ENCODE peak calls at places on chromosomes 7 and 10, in four cellular contexts. One of them, this sample, is unnamed.

GRCh38 chr7:158157460-158157859 is 430.2 kb downstream of the PTPRN2 start:
- DNase-seq in tibial nerve: no peak
- DNase-seq in upper lobe of left lung: peak
- DNase-seq in sigmoid colon: no peak
- DNase-seq in this sample: no peak

GRCh38 chr7:55365103-55365679 is at the start of gene LANCL2:
- DNase-seq in tibial nerve: peak
- DNase-seq in upper lobe of left lung: no peak
- DNase-seq in sigmoid colon: no peak
- DNase-seq in this sample: peak

GRCh38 chr10:92832998-92833642 is 15.2 kb upstream of the EXOC6 start:
- DNase-seq in tibial nerve: no peak
- DNase-seq in upper lobe of left lung: no peak
- DNase-seq in sigmoid colon: no peak
- DNase-seq in this sample: no peak

GRCh38 chr10:114879093-114879492 is 57.5 kb downstream of the FHIP2A start:
- DNase-seq in tibial nerve: no peak
- DNase-seq in upper lobe of left lung: no peak
- DNase-seq in sigmoid colon: no peak
- DNase-seq in this sample: no peak

GRCh38 chr7:2405201-2405600 is 1.8 kb downstream of the CHST12 start:
- DNase-seq in tibial nerve: no peak
- DNase-seq in upper lobe of left lung: no peak
- DNase-seq in sigmoid colon: no peak
- DNase-seq in this sample: no peak

GRCh38 chr10:95552680-95553342 is 8.4 kb downstream of the SORBS1 start:
- DNase-seq in tibial nerve: no peak
- DNase-seq in upper lobe of left lung: no peak
- DNase-seq in sigmoid colon: no peak
- DNase-seq in this sample: no peak

GRCh38 chr10:20877986-20878979 is 18.8 kb downstream of the NEBL start:
- DNase-seq in tibial nerve: no peak
- DNase-seq in upper lobe of left lung: no peak
- DNase-seq in sigmoid colon: no peak
- DNase-seq in this sample: no peak

GRCh38 chr7:36079446-36080025 is 73.5 kb upstream of the EEPD1 start:
- DNase-seq in tibial nerve: no peak
- DNase-seq in upper lobe of left lung: no peak
- DNase-seq in sigmoid colon: no peak
- DNase-seq in this sample: no peak

GRCh38 chr10:77970869-77971803 is 44.6 kb upstream of the DLG5 start:
- DNase-seq in tibial nerve: peak
- DNase-seq in upper lobe of left lung: no peak
- DNase-seq in sigmoid colon: peak
- DNase-seq in this sample: peak

DNA sequence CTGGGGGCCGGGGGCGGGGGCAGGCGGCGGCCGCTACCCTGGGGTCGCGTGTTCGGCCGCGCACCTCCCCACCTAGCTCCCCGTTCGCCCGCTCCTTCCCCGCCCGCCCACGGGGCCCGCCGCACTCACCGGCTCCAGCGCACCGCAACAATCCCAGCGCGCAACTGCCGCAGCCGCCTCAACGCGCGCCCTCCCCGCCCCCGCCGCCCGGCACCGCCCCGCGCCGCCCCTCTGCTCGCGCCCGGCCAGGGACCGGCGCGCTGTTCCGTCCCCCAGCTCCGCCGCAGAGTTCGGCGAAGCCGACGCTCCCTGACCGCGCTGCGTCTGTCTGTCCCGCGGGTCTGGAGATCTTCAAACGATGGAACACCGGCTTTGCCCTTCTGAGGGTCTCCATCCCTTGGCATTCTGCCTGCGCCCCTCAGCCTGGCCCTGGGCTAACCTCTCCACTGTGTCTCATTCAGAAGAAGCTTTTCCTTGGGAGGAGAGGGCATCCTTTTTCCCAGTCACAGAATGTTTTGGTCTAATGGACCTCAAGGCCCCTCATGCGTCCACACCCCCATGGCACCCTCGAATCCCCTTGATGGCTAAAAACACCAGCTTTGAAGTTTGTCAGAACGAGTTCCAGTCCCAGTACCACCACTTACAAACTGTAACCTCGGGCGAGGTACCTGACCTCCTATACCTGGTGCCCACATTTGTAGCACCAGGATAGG is at the start of gene NT5C2:
- DNase-seq in tibial nerve: peak
- DNase-seq in upper lobe of left lung: peak
- DNase-seq in sigmoid colon: peak
- DNase-seq in this sample: peak
- TF ChIP-seq POLR2A in tibial nerve: no peak
- TF ChIP-seq POLR2A in upper lobe of left lung: no peak
- TF ChIP-seq POLR2A in sigmoid colon: no peak
- TF ChIP-seq POLR2A in this sample: peak

DNA sequence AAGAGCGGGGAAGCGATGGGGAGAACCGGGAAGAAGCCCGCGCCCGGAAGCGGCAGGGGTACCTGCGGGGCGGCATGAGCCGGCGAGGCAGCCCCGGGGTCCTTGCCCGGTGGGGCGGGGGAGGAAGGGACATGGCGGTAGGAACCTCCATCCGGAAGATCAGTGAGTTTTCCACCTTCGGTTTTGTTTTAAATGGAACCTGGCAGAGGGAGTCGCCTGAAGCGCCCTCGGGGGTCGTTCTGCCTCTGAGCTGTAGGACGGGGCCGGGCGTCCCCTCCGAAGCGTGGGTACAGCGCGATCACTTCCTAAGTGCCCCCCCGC is 471 bp downstream of the PFKP start:
- DNase-seq in tibial nerve: no peak
- DNase-seq in upper lobe of left lung: peak
- DNase-seq in sigmoid colon: no peak
- DNase-seq in this sample: no peak
- H3K27ac ChIP-seq in tibial nerve: peak
- H3K27ac ChIP-seq in upper lobe of left lung: no peak
- H3K27ac ChIP-seq in sigmoid colon: peak
- H3K27ac ChIP-seq in this sample: peak

DNA sequence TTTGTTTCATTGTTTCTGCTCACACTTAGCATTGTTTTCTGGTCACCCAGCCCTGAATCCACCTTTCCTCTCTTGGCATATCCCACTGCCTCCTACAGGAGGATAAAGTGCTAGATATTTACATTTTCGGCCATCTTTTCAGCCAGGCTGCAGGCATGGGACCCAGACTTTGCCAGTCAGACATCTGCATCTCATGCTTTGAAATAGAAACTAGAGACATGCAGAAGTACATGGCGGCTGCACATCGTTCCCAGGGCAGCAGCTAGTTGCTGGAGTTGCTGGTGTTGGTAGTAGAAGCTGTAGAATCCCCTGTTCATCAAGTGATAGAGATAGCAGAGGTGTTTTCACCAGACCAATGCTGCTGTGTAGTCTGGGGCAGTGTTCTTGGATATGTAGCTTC is 18.7 kb downstream of the STAMBPL1 start:
- DNase-seq in tibial nerve: no peak
- DNase-seq in upper lobe of left lung: no peak
- DNase-seq in sigmoid colon: no peak
- DNase-seq in this sample: no peak
- TF ChIP-seq POLR2A in tibial nerve: no peak
- TF ChIP-seq POLR2A in upper lobe of left lung: no peak
- TF ChIP-seq POLR2A in sigmoid colon: no peak
- TF ChIP-seq POLR2A in this sample: no peak

GRCh38 chr7:45391618-45392451 is 182.3 kb upstream of the ADCY1 start:
- DNase-seq in tibial nerve: no peak
- DNase-seq in upper lobe of left lung: peak
- DNase-seq in sigmoid colon: no peak
- DNase-seq in this sample: no peak
- H3K27ac ChIP-seq in tibial nerve: no peak
- H3K27ac ChIP-seq in upper lobe of left lung: no peak
- H3K27ac ChIP-seq in sigmoid colon: no peak
- H3K27ac ChIP-seq in this sample: no peak

GRCh38 chr10:74314166-74314565 is 163.1 kb downstream of the ADK start:
- DNase-seq in tibial nerve: no peak
- DNase-seq in upper lobe of left lung: no peak
- DNase-seq in sigmoid colon: no peak
- DNase-seq in this sample: no peak
- TF ChIP-seq POLR2A in tibial nerve: no peak
- TF ChIP-seq POLR2A in upper lobe of left lung: no peak
- TF ChIP-seq POLR2A in sigmoid colon: no peak
- TF ChIP-seq POLR2A in this sample: no peak

GRCh38 chr10:71312840-71313789 is 5.9 kb upstream of the SLC29A3 start:
- DNase-seq in tibial nerve: peak
- DNase-seq in upper lobe of left lung: no peak
- DNase-seq in sigmoid colon: peak
- DNase-seq in this sample: peak
- H3K27ac ChIP-seq in tibial nerve: peak
- H3K27ac ChIP-seq in upper lobe of left lung: no peak
- H3K27ac ChIP-seq in sigmoid colon: peak
- H3K27ac ChIP-seq in this sample: peak

DNA sequence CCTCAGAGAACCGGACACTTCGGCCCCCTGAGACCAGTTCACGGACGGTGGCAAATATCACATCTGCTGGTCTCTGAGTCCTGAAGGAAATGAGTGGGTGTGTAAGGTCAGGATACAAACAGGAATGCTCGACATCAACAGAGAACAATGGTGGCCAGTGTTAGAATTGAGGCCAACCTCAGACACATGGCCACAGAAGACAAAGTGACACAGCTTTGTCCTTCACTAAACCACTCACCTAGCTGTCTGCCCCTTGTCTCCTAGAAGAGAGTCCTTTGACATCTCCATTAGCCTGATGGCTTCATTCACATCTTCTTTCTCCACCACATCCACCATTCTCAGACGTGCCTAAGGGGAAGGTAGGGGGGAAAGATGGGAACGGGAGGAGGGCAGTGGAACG is 4.3 kb downstream of the COPS6 start:
- DNase-seq in tibial nerve: no peak
- DNase-seq in upper lobe of left lung: no peak
- DNase-seq in sigmoid colon: no peak
- DNase-seq in this sample: no peak
- TF ChIP-seq POLR2A in tibial nerve: no peak
- TF ChIP-seq POLR2A in upper lobe of left lung: no peak
- TF ChIP-seq POLR2A in sigmoid colon: no peak
- TF ChIP-seq POLR2A in this sample: no peak

DNA sequence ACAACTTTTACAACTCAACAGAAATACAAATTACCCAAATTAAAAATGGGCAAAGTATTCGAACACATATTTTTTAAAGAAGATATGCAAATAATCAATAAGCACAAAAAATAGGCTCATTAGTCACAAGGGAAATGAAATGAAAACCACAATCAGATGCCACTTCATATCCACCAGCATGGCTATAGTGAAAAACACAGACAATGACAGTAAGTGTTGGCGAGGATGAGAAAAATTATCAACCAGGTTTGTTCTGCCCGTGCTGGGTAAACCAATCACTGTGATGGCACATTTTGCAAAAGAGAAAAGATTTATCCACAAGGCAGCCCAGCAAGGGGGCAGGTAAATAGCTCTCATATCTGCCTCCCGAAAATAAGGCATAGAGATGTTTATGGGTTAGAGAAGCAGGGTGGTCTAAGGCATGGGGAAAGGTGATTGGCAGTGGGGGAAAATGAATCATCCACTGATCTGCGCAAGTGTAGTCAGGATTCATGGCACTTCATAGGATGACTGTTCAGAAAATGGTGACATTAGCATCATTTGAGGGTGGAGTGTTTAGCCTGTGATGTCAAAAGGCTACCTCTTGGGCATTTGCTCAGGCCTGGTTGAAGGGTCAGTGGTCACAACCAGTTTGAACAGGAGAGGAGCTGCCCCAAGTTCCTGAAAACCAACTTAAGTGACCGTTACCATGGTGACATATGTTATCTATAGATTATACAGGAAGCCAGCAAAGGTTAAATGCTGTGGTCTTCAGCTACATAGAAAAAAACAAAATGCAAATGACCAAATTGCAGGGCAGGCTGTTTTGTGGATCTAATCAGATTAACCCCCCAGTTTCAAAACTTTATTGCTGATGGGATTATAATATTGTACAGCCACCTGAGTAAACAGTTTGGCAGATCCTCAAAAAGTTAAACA is 8.0 kb upstream of the CFAP70 start:
- DNase-seq in tibial nerve: no peak
- DNase-seq in upper lobe of left lung: no peak
- DNase-seq in sigmoid colon: no peak
- DNase-seq in this sample: no peak
- H3K27ac ChIP-seq in tibial nerve: no peak
- H3K27ac ChIP-seq in upper lobe of left lung: no peak
- H3K27ac ChIP-seq in sigmoid colon: no peak
- H3K27ac ChIP-seq in this sample: no peak

This sample was measured in prostate gland.